ENCODE peak calls at places on chromosomes 13 and 19, in four cellular contexts. H is H1, P is A549, Y is hepatocyte. N is an unnamed sample.

GRCh38 chr19:2507109-2507508 is 31.2 kb downstream of the GADD45B start:
- DNase-seq in H (no peak), P (peak; percentile 95), Y (peak; percentile 73), N (no peak)

GRCh38 chr13:77697208-77698103 is at the start of gene SLAIN1:
- DNase-seq in H (peak; percentile 59), P (peak; percentile 49), Y (peak; percentile 87), N (peak; percentile 95)

GRCh38 chr13:97945792-97946419 is 7.6 kb upstream of the IPO5 start:
- DNase-seq in H (no peak), P (no peak), Y (no peak), N (no peak)

GRCh38 chr13:38341149-38341692 is 8.4 kb upstream of the UFM1 start:
- DNase-seq in H (no peak), P (no peak), Y (no peak), N (no peak)

GRCh38 chr19:48815870-48816501 is 5.2 kb upstream of the BCAT2 start:
- DNase-seq in H (no peak), P (peak; percentile 81), Y (peak; percentile 67), N (no peak)

GRCh38 chr19:12544401-12544876 is 6.8 kb downstream of the ZNF564 start:
- DNase-seq in H (no peak), P (no peak), Y (no peak), N (no peak)

GRCh38 chr19:11373166-11373884 is 1.1 kb upstream of the SWSAP1 start:
- DNase-seq in H (no peak), P (no peak), Y (peak; percentile 81), N (peak; percentile 92)

GRCh38 chr13:85737952-85738351 is 61.3 kb downstream of the SLITRK6 start:
- DNase-seq in H (no peak), P (no peak), Y (no peak), N (no peak)

GRCh38 chr19:5002143-5002542 is 33.2 kb downstream of the KDM4B start:
- DNase-seq in H (no peak), P (peak; percentile 27), Y (no peak), N (no peak)

GRCh38 chr19:5003781-5004180 is 34.9 kb downstream of the KDM4B start:
- DNase-seq in H (no peak), P (no peak), Y (no peak), N (no peak)

GRCh38 chr19:5000120-5000611 is 31.3 kb downstream of the KDM4B start:
- DNase-seq in H (no peak), P (no peak), Y (no peak), N (no peak)

GRCh38 chr19:5005096-5005495 is 36.2 kb downstream of the KDM4B start:
- DNase-seq in H (no peak), P (no peak), Y (no peak), N (no peak)

DNA sequence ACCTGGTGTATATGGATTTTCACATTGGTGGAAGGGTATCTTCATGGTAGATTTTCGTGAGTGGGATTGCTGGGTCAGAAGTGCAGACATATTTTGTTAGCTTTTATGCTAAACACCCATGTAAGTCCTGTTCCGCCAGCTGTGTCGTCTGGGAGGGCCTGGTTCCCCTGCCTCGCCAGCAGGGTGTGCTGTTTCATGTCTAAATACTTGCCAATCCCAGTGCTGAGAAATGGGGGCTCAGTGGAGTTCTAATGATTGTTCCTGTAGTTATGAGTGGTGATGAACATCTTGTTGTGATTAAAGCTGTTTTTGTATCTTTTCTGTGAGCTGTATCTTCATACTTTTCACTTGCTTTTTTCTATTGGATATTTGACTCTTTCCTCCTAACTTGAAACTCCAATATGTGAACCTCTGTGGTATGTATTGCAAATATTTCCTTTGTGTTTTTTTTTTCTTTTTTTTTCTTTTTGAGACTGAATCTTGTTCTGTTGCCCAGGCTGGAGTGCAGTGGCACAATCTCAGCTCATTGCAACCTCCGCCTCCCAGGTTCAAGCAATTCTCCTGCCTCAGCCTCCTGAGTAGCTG is 32.7 kb downstream of the KDM4B start:
- DNase-seq in H (no peak), P (peak; percentile 62), Y (peak; percentile 50), N (peak; percentile 61)
- H3K4me2 ChIP-seq in H (no peak overlapping the region), P (peak overlapping the region; percentile 61), Y (peak overlapping the region; percentile 61), N (no peak overlapping the region)

DNA sequence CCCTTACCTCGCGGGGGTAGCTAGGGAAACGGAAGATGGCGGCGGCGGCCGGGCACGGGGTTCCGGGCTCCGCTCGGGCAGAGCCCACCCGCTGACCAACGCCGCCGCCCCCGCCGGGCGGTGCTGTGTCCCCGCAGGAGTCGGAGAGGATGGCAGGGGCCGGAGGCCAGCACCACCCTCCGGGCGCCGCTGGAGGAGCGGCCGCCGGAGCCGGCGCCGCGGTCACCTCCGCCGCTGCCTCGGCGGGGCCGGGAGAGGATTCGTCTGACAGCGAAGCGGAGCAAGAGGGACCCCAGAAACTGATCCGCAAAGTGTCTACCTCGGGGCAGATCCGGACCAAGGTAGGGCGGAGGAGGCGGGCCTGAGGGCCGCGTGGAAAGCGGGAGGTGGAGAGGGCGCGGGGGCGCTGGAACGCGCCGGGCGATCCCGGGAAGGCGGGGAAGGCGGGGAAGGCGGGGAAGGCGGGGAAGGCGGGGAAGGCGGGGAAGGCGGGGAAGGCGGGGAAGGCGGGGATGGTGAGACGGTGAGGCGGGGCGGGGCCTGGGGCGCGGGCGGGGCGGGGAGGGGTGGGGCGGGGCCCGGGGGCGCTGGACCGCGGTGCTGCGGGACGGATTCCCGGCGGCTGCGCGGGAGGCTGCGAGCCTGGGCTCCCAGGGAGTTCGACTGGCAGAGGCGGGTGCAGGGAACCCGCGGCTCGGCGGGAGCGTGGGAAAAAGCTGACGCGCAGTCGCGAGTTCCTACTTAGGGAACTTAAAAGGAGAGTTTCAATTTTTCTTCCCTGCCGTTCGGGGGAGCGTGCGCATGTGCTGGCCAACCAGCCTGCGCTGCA is at the start of gene DGKH:
- DNase-seq in H (no peak), P (peak; percentile 70), Y (peak; percentile 87), N (peak; percentile 89)
- H3K27ac ChIP-seq in H (no peak within 1 kb of the TSS), P (peak within 1 kb of the TSS; percentile 100), Y (peak within 1 kb of the TSS; percentile 93), N (no peak within 1 kb of the TSS)

GRCh38 chr19:1073063-1073955 is 6.3 kb downstream of the ARHGAP45 start:
- DNase-seq in H (no peak), P (no peak), Y (no peak), N (no peak)

GRCh38 chr19:1073956-1074511 is 7.1 kb downstream of the ARHGAP45 start:
- DNase-seq in H (no peak), P (no peak), Y (no peak), N (no peak)

GRCh38 chr19:1074512-1075283 is 7.7 kb downstream of the ARHGAP45 start:
- DNase-seq in H (no peak), P (peak; percentile 74), Y (no peak), N (no peak)

GRCh38 chr19:1076951-1077350 is 10.0 kb downstream of the ARHGAP45 start:
- DNase-seq in H (no peak), P (no peak), Y (no peak), N (no peak)

DNA sequence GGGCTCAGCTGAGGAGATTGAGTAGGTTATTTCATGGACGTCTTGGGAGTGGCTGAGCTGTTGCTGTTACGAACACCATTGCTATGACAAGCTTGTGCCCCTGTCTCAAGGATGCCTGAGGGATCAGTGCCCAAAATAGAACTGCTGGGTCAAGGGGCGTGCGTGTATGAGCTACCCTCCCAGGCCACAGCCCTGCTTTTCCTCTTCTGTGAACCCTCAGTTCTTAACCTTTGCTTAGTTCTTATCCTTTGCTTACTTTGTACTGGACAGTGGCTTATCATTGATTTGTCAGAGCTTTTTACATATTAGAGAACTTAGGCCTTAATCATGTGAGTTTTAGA is 9.0 kb downstream of the ARHGAP45 start:
- DNase-seq in H (no peak), P (no peak), Y (no peak), N (no peak)
- H3K4me2 ChIP-seq in H (no peak overlapping the region), P (no peak overlapping the region), Y (no peak overlapping the region), N (no peak overlapping the region)

GRCh38 chr13:30664689-30665088 is 47.0 kb downstream of the USPL1 start:
- DNase-seq in H (no peak), P (no peak), Y (no peak), N (no peak)

GRCh38 chr13:30660796-30661195 is 43.1 kb downstream of the USPL1 start:
- DNase-seq in H (no peak), P (no peak), Y (no peak), N (no peak)

GRCh38 chr13:30656178-30656577 is 38.5 kb downstream of the USPL1 start:
- DNase-seq in H (no peak), P (no peak), Y (no peak), N (no peak)

GRCh38 chr13:30654430-30654829 is 36.7 kb downstream of the USPL1 start:
- DNase-seq in H (no peak), P (no peak), Y (no peak), N (no peak)

DNA sequence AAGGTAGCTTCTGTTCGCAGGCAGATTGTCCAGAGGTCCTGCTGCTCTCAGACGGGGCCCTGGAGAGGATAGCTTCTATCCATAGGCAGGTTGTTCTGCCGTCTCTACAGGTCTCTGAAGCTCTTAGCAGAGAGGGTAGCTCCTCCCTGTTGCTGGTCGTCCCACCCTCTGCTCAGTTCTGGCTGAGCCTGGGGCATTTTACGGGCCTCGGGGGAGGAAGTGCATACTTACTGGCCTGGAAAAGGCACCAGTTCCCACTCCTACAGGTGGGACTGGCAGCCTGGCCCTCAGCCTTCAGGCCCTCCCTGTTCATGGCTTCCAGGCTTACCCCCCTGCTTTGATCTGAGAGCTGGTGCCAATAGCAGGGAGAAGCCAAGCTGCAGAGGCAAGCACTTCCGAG is 42.3 kb downstream of the USPL1 start:
- DNase-seq in H (no peak), P (no peak), Y (peak; percentile 24), N (no peak)
- H3K27ac ChIP-seq in H (no peak overlapping the region), P (no peak overlapping the region), Y (no peak overlapping the region), N (peak overlapping the region; percentile 8)

GRCh38 chr13:55572862-55573261 is 1567.9 kb upstream of the PRR20A start:
- DNase-seq in H (no peak), P (no peak), Y (no peak), N (no peak)

GRCh38 chr13:55572408-55572807 is 1568.3 kb upstream of the PRR20A start:
- DNase-seq in H (no peak), P (no peak), Y (no peak), N (no peak)

GRCh38 chr13:55576389-55576788 is 1564.3 kb upstream of the PRR20A start:
- DNase-seq in H (no peak), P (no peak), Y (no peak), N (no peak)

GRCh38 chr13:55571237-55571867 is 1569.4 kb upstream of the PRR20A start:
- DNase-seq in H (no peak), P (no peak), Y (no peak), N (no peak)

DNA sequence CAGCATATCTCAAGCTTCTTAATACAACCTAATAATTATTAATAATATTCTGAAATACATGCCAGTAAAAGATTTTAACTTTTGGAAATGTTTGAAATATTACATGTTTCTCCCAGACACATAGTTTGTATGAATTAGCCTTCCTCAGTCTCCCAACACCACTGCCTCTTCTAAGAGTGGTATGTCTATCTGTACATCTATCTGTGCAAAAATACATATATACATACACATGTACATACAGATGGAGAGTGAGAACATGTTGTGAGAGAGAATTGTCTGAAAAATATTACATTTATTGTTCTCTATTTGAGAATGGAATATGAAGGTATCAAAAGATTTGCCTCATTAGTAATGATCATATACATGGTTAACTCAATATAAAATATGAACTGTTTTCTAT is 1567.2 kb upstream of the PRR20A start:
- DNase-seq in H (no peak), P (no peak), Y (no peak), N (no peak)
- H3K4me2 ChIP-seq in H (no peak overlapping the region), P (no peak overlapping the region), Y (no peak overlapping the region), N (no peak overlapping the region)

GRCh38 chr13:108455320-108455719 is 174.1 kb upstream of the MYO16 start:
- DNase-seq in H (no peak), P (no peak), Y (no peak), N (no peak)
- H3K27ac ChIP-seq in H (no peak overlapping the region), P (no peak overlapping the region), Y (no peak overlapping the region), N (no peak overlapping the region)

GRCh38 chr13:26475176-26476110 is 82.0 kb upstream of the WASF3 start:
- DNase-seq in H (peak; percentile 59), P (no peak), Y (no peak), N (peak; percentile 37)
- H3K4me2 ChIP-seq in H (peak overlapping the region; percentile 88), P (no peak overlapping the region), Y (peak overlapping the region; percentile 73), N (peak overlapping the region; percentile 71)